ENCODE peak calls at places on chromosomes 13 and 19, in seven cellular contexts. D is GM23248, B is DND-41, L is GM12878, W is IMR-90, J is astrocyte, I is neural progenitor cell. E is an unnamed sample. For H3K4me1, the result is how much of the 10 kb centered on the place peaks cover.

GRCh38 chr13:107119989-107120881 is 552.3 kb upstream of the ARGLU1 start:
- DNase-seq in J (no peak), W (no peak), L (no peak), I (no peak), B (no peak), D (no peak), E (no peak)

GRCh38 chr13:92806215-92806614 is 420.4 kb upstream of the GPC6 start:
- DNase-seq in B (peak), D (peak), L (no peak), I (no peak), W (no peak), J (peak), E (no peak)

GRCh38 chr13:23354520-23354919 is 79.0 kb downstream of the SACS start:
- DNase-seq in I (no peak), D (no peak), J (no peak), W (no peak), B (no peak), L (no peak), E (no peak)

GRCh38 chr13:68927387-68928026 is 1180.1 kb upstream of the ATXN8OS start:
- DNase-seq in I (peak), W (no peak), D (no peak), L (no peak), B (no peak), J (peak), E (no peak)

GRCh38 chr13:76992548-76993001 is 694 bp downstream of the CLN5 start:
- DNase-seq in B (peak), J (peak), I (peak), W (peak), L (no peak), D (peak), E (no peak)

GRCh38 chr13:49444517-49445395 is 682 bp downstream of the SETDB2 start:
- DNase-seq in W (peak), I (peak), D (peak), J (peak), B (peak), L (peak), E (peak)

GRCh38 chr19:39936020-39936419 is 1.6 kb upstream of the FCGBP start:
- DNase-seq in D (no peak), B (no peak), I (no peak), J (no peak), L (no peak), W (no peak), E (no peak)

GRCh38 chr19:45253396-45254027 is 2.4 kb downstream of the MARK4 start:
- DNase-seq in L (no peak), J (peak), W (peak), D (peak), B (peak), I (no peak), E (peak)

GRCh38 chr19:15161028-15161984 is 39.5 kb downstream of the NOTCH3 start:
- DNase-seq in J (no peak), B (peak), W (peak), I (no peak), D (peak), L (no peak), E (no peak)

GRCh38 chr13:91817250-91817649 is 418.8 kb downstream of the GPC5 start:
- DNase-seq in I (no peak), D (peak), L (no peak), B (no peak), W (peak), J (peak), E (no peak)

GRCh38 chr19:9856609-9857008 is 21.5 kb downstream of the PIN1 start:
- DNase-seq in W (no peak), J (no peak), B (no peak), I (no peak), L (no peak), D (no peak), E (no peak)

GRCh38 chr13:25678398-25678797 is 306.6 kb downstream of the ATP8A2 start:
- DNase-seq in J (no peak), W (no peak), B (peak), I (no peak), L (no peak), D (no peak), E (no peak)

GRCh38 chr13:39317284-39317683 is 279.0 kb downstream of the NHLRC3 start:
- DNase-seq in I (no peak), J (peak), W (peak), L (no peak), D (peak), B (no peak), E (no peak)

GRCh38 chr13:30169442-30169841 is 137.9 kb downstream of the KATNAL1 start:
- DNase-seq in I (no peak), B (no peak), J (no peak), L (no peak), D (no peak), W (no peak), E (no peak)

GRCh38 chr13:27183561-27184147 is 12.0 kb upstream of the USP12 start:
- DNase-seq in D (peak), B (no peak), W (peak), I (no peak), J (no peak), L (no peak), E (no peak)

GRCh38 chr13:34124912-34125311 is 307.0 kb downstream of the RFC3 start:
- DNase-seq in L (no peak), J (no peak), D (no peak), B (no peak), I (no peak), W (no peak), E (no peak)

GRCh38 chr19:46426506-46427162 is 2.1 kb downstream of the PNMA8C start:
- DNase-seq in B (no peak), L (no peak), I (peak), D (peak), W (peak), J (peak), E (no peak)

GRCh38 chr13:111508164-111508870 is 187.9 kb downstream of the TEX29 start:
- DNase-seq in W (no peak), D (no peak), J (no peak), I (no peak), L (no peak), B (no peak), E (no peak)

GRCh38 chr13:20526664-20527063 is 1.0 kb upstream of the CRYL1 start:
- DNase-seq in L (no peak), I (no peak), B (peak), W (peak), D (peak), J (no peak), E (no peak)

GRCh38 chr13:20528451-20528850 is 2.8 kb upstream of the CRYL1 start:
- DNase-seq in W (no peak), I (no peak), D (no peak), J (no peak), L (peak), B (no peak), E (no peak)

GRCh38 chr13:20521388-20521787 is 4.3 kb downstream of the CRYL1 start:
- DNase-seq in D (no peak), W (no peak), L (no peak), J (no peak), B (no peak), I (no peak), E (no peak)

GRCh38 chr13:20525144-20525600 is 485 bp downstream of the CRYL1 start:
- DNase-seq in D (peak), L (no peak), J (no peak), W (no peak), B (no peak), I (peak), E (no peak)

GRCh38 chr13:20525601-20526544 is at the start of gene CRYL1:
- DNase-seq in D (peak), J (peak), I (peak), B (peak), L (peak), W (peak), E (peak)
- H3K9ac ChIP-seq in D (peak), J (peak), I (no peak), B (peak), L (peak), W (peak), E (peak)

DNA sequence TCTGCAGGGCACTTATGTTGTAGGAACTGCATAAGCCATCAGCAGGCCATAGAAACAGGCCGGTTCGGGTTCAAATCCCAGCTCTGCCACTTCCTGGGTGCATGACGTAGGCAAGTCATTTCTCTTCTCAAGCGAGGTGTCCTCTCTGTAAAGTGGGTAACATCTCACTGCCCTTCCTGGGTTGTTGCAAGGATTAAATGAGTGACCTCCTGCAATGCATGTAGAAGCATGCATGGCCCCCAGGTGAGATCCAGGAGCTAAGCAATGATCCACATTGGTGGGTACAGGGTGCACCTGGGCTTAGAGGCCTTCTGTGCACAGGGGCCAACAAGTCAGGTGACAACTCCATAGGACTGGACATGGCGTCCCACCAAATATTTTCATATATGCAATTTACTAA is 13.8 kb downstream of the PHLDB3 start:
- DNase-seq in I (no peak), J (no peak), W (no peak), B (no peak), D (no peak), L (no peak), E (no peak)
- H3K27ac ChIP-seq in I (no peak), J (no peak), W (no peak), B (no peak), D (no peak), L (no peak), E (no peak)

GRCh38 chr13:40388617-40389016 is 277.8 kb downstream of the FOXO1 start:
- DNase-seq in D (no peak), L (peak), W (peak), B (peak), I (no peak), J (peak), E (no peak)
- H3K4me1 ChIP-seq in D (under half), L (under half), W (under half), B (under half), I (under half), J (under half), E (under half)

DNA sequence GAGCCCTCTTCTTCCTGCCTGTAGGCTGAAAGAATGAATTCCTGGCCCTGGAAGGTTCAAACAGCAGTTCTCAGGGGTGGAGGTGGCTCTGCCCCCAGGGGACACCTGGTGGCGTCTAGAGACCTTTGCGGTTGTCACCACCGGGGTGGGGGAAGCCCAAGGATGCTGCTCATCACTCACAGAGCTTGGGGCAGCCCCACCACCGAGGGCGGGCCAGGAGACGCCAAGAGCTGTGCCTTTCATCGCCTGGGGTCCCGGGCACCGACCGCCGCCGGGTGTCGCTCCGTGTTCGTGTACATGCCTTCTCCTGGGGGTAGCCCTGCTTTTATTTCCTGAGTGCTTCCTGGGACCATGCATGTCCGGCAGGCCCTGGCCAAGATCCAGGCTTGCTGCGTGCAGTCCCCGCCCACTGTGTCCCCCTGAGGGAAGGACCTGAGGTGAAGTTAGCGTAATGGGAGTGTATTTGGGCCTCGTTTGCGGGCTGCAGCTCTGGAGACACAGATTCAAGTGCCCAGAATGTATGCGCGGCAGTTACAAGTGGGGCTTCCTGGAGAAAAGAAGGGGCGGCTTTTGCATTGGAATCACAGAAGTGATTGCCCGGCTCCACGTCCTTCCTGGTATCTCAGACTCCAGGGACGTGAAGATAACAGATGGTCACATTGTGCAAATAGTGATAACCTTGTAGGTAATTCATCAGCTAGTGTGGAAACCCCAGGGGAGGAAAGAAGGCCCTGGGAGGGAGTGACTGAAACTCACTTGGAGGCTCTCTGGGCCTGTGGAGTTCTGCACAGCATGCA is 7.8 kb downstream of the DOT1L start:
- DNase-seq in I (peak), W (peak), B (peak), D (no peak), J (no peak), L (peak), E (no peak)
- H3K9ac ChIP-seq in I (no peak), W (peak), B (no peak), D (no peak), J (peak), L (peak), E (no peak)

GRCh38 chr19:8240274-8241229 is 31.4 kb downstream of the CERS4 start:
- DNase-seq in B (no peak), L (peak), W (peak), I (peak), D (peak), J (peak), E (no peak)
- H3K27ac ChIP-seq in B (no peak), L (no peak), W (peak), I (peak), D (no peak), J (no peak), E (no peak)

GRCh38 chr19:57825501-57825900 is 4.6 kb upstream of the ZNF587B start:
- DNase-seq in W (no peak), I (no peak), J (no peak), L (no peak), B (no peak), D (no peak), E (no peak)
- H3K4me1 ChIP-seq in W (under half), I (under half), J (under half), L (under half), B (under half), D (under half), E (under half)

GRCh38 chr19:35784401-35785086 is 9.2 kb downstream of the ARHGAP33 start:
- DNase-seq in J (no peak), L (no peak), D (no peak), I (peak), B (no peak), W (no peak), E (no peak)

GRCh38 chr19:35787227-35787799 is 11.9 kb downstream of the ARHGAP33 start:
- DNase-seq in I (no peak), L (no peak), J (no peak), D (no peak), W (no peak), B (no peak), E (no peak)

GRCh38 chr19:35786299-35787160 is 11.2 kb downstream of the ARHGAP33 start:
- DNase-seq in J (no peak), W (no peak), I (no peak), D (no peak), L (no peak), B (no peak), E (no peak)

GRCh38 chr19:35783469-35784400 is 8.4 kb downstream of the ARHGAP33 start:
- DNase-seq in J (no peak), I (no peak), B (no peak), L (no peak), W (no peak), D (no peak), E (no peak)

DNA sequence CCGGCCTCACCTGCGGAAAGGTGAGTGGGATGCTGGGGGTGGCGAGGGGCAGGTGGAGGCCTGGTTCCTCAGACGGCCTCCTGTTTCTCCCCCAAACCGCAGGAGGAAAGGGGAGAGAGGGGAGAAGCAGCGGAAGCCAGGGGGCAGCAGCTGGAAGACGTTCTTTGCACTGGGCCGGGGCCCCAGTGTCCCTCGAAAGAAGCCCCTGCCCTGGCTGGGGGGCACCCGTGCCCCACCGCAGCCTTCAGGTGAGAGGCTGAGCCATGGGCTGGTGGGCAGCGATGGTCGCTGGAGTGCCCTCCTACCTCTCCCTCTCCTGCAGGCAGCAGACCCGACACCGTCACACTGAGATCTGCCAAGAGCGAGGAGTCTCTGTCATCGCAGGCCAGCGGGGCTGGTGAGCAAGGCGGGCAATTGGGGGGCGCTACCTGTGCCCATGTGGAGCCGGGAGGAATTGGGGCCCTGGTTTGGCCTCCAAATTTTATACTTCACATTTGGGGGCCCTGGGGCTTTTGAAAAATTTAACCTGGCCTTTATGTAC is 9.8 kb downstream of the ARHGAP33 start:
- DNase-seq in D (no peak), B (no peak), I (no peak), W (no peak), L (no peak), J (no peak), E (no peak)
- H3K9ac ChIP-seq in D (no peak), B (no peak), I (no peak), W (no peak), L (no peak), J (no peak), E (no peak)